ENCODE peak calls at places on chromosomes 5 and 9, in six cellular contexts. D is HCT116, Y is H1, M is HepG2, G is K562, T is SK-N-SH. J is an unnamed sample.

GRCh38 chr9:18149457-18150011 is 324.4 kb upstream of the ADAMTSL1 start:
- DNase-seq in D (no peak), Y (no peak), M (no peak), G (no peak), T (no peak), J (no peak)

GRCh38 chr5:68126871-68127270 is 88.7 kb upstream of the PIK3R1 start:
- DNase-seq in D (no peak), Y (no peak), M (no peak), G (no peak), T (no peak), J (no peak)

GRCh38 chr5:78791416-78792100 is 143.0 kb upstream of the LHFPL2 start:
- DNase-seq in D (no peak), Y (no peak), M (no peak), G (no peak), T (no peak), J (no peak)

GRCh38 chr5:52791366-52791765 is 3.6 kb downstream of the ITGA1 start:
- DNase-seq in D (no peak), Y (no peak), M (no peak), G (no peak), T (no peak), J (no peak)

GRCh38 chr5:142246263-142246662 is 78.6 kb downstream of the SPRY4 start:
- DNase-seq in D (no peak), Y (no peak), M (peak), G (no peak), T (no peak), J (no peak)

GRCh38 chr5:83227611-83228010 is 150.3 kb downstream of the XRCC4 start:
- DNase-seq in D (no peak), Y (no peak), M (no peak), G (no peak), T (no peak), J (no peak)

GRCh38 chr5:98942849-98943248 is 14.0 kb upstream of the CHD1 start:
- DNase-seq in D (no peak), Y (no peak), M (peak), G (no peak), T (no peak), J (no peak)

GRCh38 chr9:109604788-109605187 is 106.7 kb upstream of the PTPN3 start:
- DNase-seq in D (no peak), Y (no peak), M (no peak), G (no peak), T (no peak), J (no peak)

GRCh38 chr9:97419315-97419867 is 7.5 kb downstream of the TDRD7 start:
- DNase-seq in D (no peak), Y (no peak), M (peak), G (no peak), T (no peak), J (no peak)

GRCh38 chr5:54696931-54697330 is 179.4 kb downstream of the SNX18 start:
- DNase-seq in D (no peak), Y (no peak), M (no peak), G (peak), T (no peak), J (no peak)

GRCh38 chr5:3601929-3602712 is 6.5 kb downstream of the IRX1 start:
- DNase-seq in D (no peak), Y (peak), M (no peak), G (no peak), T (peak), J (no peak)

GRCh38 chr5:31854181-31854624 is 215.3 kb downstream of the PDZD2 start:
- DNase-seq in D (no peak), Y (peak), M (no peak), G (no peak), T (no peak), J (no peak)

GRCh38 chr5:121144764-121145163 is 680.7 kb downstream of the PRR16 start:
- DNase-seq in D (no peak), Y (no peak), M (no peak), G (no peak), T (no peak), J (peak)

GRCh38 chr9:121277518-121278275 is 9.7 kb downstream of the GSN start:
- DNase-seq in D (no peak), Y (no peak), M (no peak), G (no peak), T (no peak), J (no peak)

GRCh38 chr5:64939772-64940510 is 171.2 kb downstream of the CWC27 start:
- DNase-seq in D (no peak), Y (peak), M (peak), G (peak), T (no peak), J (no peak)

GRCh38 chr9:92706218-92706940 is 36.4 kb upstream of the IPPK start:
- DNase-seq in D (peak), Y (peak), M (peak), G (peak), T (no peak), J (no peak)

GRCh38 chr5:61162832-61163567 is 732 bp upstream of the SMIM15 start:
- DNase-seq in D (no peak), Y (no peak), M (peak), G (no peak), T (peak), J (peak)

GRCh38 chr5:3122985-3123762 is 371.7 kb upstream of the IRX2 start:
- DNase-seq in D (no peak), Y (no peak), M (no peak), G (no peak), T (no peak), J (no peak)

GRCh38 chr5:111463304-111463703 is 49.0 kb downstream of the STARD4 start:
- DNase-seq in D (no peak), Y (no peak), M (no peak), G (no peak), T (no peak), J (no peak)

GRCh38 chr9:23644906-23645305 is 181.1 kb downstream of the ELAVL2 start:
- DNase-seq in D (no peak), Y (no peak), M (no peak), G (no peak), T (no peak), J (no peak)

GRCh38 chr5:75686480-75686879 is 30.8 kb downstream of the POC5 start:
- DNase-seq in D (no peak), Y (no peak), M (no peak), G (no peak), T (no peak), J (no peak)

GRCh38 chr9:2743937-2744529 is 26.7 kb downstream of the KCNV2 start:
- DNase-seq in D (no peak), Y (no peak), M (no peak), G (no peak), T (no peak), J (no peak)

GRCh38 chr5:58499951-58500350 is 8.7 kb downstream of the GAPT start:
- DNase-seq in D (no peak), Y (no peak), M (no peak), G (no peak), T (no peak), J (no peak)

GRCh38 chr9:26054600-26055516 is 376.6 kb upstream of the TUSC1 start:
- DNase-seq in D (no peak), Y (no peak), M (no peak), G (no peak), T (no peak), J (no peak)

GRCh38 chr9:111566234-111566633 is 33.2 kb downstream of the PTGR1 start:
- DNase-seq in D (no peak), Y (no peak), M (no peak), G (no peak), T (no peak), J (no peak)

GRCh38 chr5:181217111-181217804 is 5.8 kb upstream of the TRIM41 start:
- DNase-seq in D (no peak), Y (peak), M (no peak), G (peak), T (peak), J (no peak)

GRCh38 chr5:2093859-2094615 is 211.3 kb upstream of the IRX4 start:
- DNase-seq in D (no peak), Y (no peak), M (no peak), G (no peak), T (no peak), J (no peak)

GRCh38 chr5:109411627-109412026 is 1.9 kb upstream of the PJA2 start:
- DNase-seq in D (peak), Y (no peak), M (no peak), G (peak), T (no peak), J (no peak)

GRCh38 chr5:137631453-137631852 is 104.4 kb downstream of the KLHL3 start:
- DNase-seq in D (no peak), Y (no peak), M (no peak), G (no peak), T (no peak), J (no peak)

GRCh38 chr9:36974731-36975130 is 59.3 kb downstream of the PAX5 start:
- DNase-seq in D (no peak), Y (peak), M (no peak), G (no peak), T (no peak), J (no peak)

GRCh38 chr9:91197232-91198181 is 164.2 kb downstream of the AUH start:
- DNase-seq in D (peak), Y (no peak), M (peak), G (peak), T (no peak), J (no peak)

GRCh38 chr9:117772960-117773359 is 68.8 kb downstream of the TLR4 start:
- DNase-seq in D (no peak), Y (no peak), M (no peak), G (no peak), T (no peak), J (no peak)

GRCh38 chr5:151253604-151253948 is 591 bp downstream of the GM2A start:
- DNase-seq in D (no peak), Y (no peak), M (no peak), G (no peak), T (peak), J (no peak)

GRCh38 chr5:130875673-130876072 is 289.4 kb downstream of the HINT1 start:
- DNase-seq in D (no peak), Y (no peak), M (no peak), G (no peak), T (no peak), J (no peak)

GRCh38 chr9:115925424-115925823 is 228.2 kb upstream of the PAPPA start:
- DNase-seq in D (no peak), Y (no peak), M (no peak), G (no peak), T (no peak), J (peak)

GRCh38 chr5:172944741-172945140 is 14.5 kb upstream of the RPL26L1 start:
- DNase-seq in D (no peak), Y (no peak), M (no peak), G (no peak), T (no peak), J (no peak)

GRCh38 chr5:172945151-172945550 is 14.1 kb upstream of the RPL26L1 start:
- DNase-seq in D (no peak), Y (no peak), M (no peak), G (no peak), T (no peak), J (no peak)

GRCh38 chr5:172943906-172944305 is 15.3 kb upstream of the RPL26L1 start:
- DNase-seq in D (no peak), Y (no peak), M (no peak), G (no peak), T (no peak), J (no peak)

GRCh38 chr5:172942556-172942955 is 16.7 kb upstream of the RPL26L1 start:
- DNase-seq in D (no peak), Y (no peak), M (no peak), G (no peak), T (no peak), J (no peak)

DNA sequence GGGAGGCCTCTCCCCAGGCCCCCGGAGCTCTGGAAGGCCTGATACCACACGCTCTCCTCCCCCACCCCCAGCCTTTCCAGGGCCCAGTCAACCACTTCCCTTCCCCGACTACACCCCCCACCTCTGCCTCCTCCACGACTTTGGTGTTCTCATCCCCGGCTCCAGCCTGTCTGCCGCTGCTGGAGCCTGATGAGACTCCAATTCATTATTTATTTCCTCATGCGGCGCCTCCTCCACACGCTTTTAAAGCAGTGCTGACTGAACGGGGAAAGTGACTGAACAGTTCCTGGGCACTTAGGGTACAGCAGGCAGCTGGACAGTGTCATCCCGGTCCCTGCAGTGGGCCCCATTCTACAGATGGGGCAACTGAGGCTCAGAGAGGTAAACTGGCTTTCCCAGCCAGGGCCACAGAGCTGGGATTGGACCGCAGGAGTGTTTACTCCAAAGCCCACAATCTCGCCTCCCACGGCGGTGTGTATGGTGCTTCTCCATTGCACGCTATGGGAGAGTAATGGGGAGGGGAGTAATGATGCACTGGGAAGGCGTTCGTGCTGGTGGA is 15.9 kb upstream of the RPL26L1 start:
- DNase-seq in D (no peak), Y (no peak), M (no peak), G (peak), T (no peak), J (no peak)
- TF ChIP-seq JUND in D (no peak), Y (no peak), M (no peak), G (peak), T (no peak), J (no peak)

GRCh38 chr5:77086611-77087483 is at the start of gene ZBED3:
- DNase-seq in D (peak), Y (peak), M (peak), G (no peak), T (peak), J (peak)
- TF ChIP-seq JUND in D (no peak), Y (peak), M (no peak), G (no peak), T (no peak), J (no peak)

DNA sequence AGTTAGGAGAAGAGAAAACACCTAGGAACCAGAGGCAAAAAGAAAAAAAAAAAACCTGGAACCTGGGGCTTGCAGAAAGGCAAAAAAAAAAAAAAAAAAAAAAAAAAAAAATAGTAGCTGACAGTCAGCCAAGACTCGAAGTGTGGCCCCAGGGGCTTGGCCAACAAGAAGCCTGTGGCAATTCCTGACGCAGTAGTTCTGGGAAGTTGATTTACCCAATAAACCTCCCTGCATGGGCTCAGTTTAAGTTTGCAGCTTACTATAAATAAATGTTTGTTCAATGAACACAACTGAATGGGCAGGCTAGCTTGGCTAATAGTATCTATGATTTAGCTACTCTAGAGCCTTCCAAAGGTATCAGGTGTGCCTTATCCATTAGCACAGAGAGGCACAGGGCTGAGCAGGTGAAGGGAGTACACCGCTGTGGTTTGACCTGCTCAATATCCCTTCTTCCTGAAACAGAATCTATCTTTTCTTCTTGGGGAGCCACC is 21.3 kb upstream of the GLRX start:
- DNase-seq in D (no peak), Y (no peak), M (no peak), G (no peak), T (no peak), J (no peak)
- TF ChIP-seq JUND in D (no peak), Y (no peak), M (no peak), G (no peak), T (no peak), J (no peak)

DNA sequence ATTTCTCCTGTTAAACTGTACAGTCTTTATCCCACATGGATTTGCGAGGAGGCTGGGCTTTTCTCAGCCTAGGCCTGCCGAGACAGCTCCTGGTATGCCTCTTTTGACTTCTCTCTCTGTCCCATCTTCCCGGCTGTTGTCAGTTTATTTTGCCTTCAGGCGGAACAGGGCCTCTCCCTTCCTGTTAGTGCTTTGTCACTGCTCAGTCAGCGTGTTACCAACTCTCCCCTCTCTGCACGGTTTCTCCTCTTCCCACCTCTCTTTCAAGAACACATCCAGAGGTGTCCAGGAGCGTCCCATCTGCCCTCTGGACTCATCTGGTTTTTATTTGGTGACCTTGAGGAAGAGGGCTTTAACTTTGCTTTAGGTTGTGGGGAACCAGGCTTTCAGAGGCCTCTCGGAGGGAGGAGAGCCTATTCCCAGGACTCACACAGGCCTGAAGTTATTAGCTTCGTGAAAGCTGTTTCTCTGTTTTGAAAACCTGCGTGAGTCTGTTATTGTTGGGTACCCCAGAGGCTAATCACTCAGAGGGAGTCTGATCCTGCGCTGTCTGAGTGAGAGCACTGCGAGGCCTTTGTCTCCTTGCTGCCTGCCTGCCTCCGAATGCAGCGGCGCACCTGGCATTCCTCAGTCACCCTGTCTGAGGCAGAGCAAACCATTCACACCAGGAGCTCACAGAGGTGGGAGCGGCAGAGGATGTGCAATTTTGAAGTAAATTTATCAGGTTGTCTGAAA is 234.4 kb upstream of the MPDZ start:
- DNase-seq in D (no peak), Y (peak), M (no peak), G (no peak), T (peak), J (no peak)
- TF ChIP-seq JUND in D (no peak), Y (no peak), M (no peak), G (no peak), T (no peak), J (no peak)

GRCh38 chr5:14204785-14205321 is 61.7 kb downstream of the TRIO start:
- DNase-seq in D (no peak), Y (no peak), M (peak), G (no peak), T (no peak), J (no peak)
- TF ChIP-seq JUND in D (no peak), Y (no peak), M (no peak), G (no peak), T (no peak), J (no peak)

DNA sequence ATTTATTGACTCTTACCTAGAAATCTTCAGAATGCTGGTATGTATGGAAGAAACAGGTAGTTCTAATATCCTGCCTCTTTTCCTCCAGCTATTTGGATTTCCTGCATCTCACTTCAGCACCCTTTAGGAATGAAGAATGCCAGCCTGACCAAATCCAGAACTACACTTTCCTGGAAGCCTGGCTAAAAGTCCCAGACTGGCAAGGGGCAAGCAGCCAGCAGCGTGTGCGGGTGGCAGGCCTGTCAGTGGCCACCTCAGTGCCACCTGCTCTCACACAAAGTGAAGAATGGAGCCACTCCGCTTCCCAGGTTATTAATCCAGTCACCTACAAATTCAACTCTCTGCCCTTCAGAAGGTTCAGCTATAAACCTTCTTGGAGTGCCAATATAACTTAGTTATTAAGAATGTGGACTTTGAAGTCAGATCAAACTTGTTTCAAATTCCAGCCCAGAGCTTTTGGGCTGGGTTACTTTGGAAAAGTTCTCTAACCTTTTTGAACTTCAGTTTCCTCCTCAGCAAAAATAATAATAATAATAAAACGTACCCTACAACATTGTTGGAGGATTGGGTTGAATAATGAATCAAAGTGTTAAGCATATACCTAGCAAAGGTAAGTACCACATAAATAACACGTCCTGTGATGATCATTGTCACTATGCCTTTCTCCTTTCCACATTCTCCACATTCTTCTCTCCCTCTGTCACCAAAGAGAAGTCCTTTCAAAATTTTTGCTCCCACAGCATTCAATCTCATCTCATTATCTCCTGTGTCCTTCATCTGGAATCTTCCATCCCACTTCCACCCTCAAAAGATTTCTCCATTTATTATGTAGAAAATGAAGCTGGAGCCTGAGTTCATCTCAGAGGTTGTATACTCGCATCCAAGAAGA is 6.9 kb upstream of the ALDOB start:
- DNase-seq in D (no peak), Y (no peak), M (peak), G (no peak), T (no peak), J (no peak)
- TF ChIP-seq JUND in D (no peak), Y (no peak), M (no peak), G (no peak), T (no peak), J (no peak)

GRCh38 chr5:9596256-9596655 is 33.9 kb downstream of the TAS2R1 start:
- DNase-seq in D (no peak), Y (no peak), M (no peak), G (no peak), T (no peak), J (no peak)
- TF ChIP-seq JUND in D (no peak), Y (no peak), M (no peak), G (no peak), T (no peak), J (no peak)

J was measured in T47D.